ENCODE peak calls at places on chromosomes 3 and 15, in four cellular contexts. B, T, V and I are unnamed samples.

GRCh38 chr3:159859424-159859823 is 129.2 kb upstream of the IL12A start:
- DNase-seq in V (no peak), T (no peak), B (no peak), I (no peak)

GRCh38 chr3:43005253-43005652 is 26.1 kb downstream of the GASK1A start:
- DNase-seq in V (no peak), B (no peak), T (no peak), I (no peak)

GRCh38 chr3:141074529-141074928 is 23.4 kb downstream of the SPSB4 start:
- DNase-seq in B (no peak), V (peak; percentile 72), T (no peak), I (no peak)

GRCh38 chr15:83206971-83207621 is 527 bp downstream of the HDGFL3 start:
- DNase-seq in B (no peak), V (peak; percentile 57), T (peak; percentile 57), I (no peak)

GRCh38 chr3:37741644-37742043 is 120.0 kb upstream of the CTDSPL start:
- DNase-seq in V (no peak), B (no peak), T (no peak), I (peak; percentile 18)

GRCh38 chr3:169173231-169173630 is 490.3 kb downstream of the MECOM start:
- DNase-seq in V (no peak), B (no peak), T (no peak), I (no peak)

GRCh38 chr3:124881976-124882697 is 5.0 kb downstream of the ITGB5 start:
- DNase-seq in T (no peak), V (no peak), B (no peak), I (no peak)

GRCh38 chr15:62257991-62258390 is 92.9 kb upstream of the C2CD4B start:
- DNase-seq in V (no peak), T (no peak), B (no peak), I (no peak)

GRCh38 chr3:10964537-10965167 is 27.9 kb upstream of the SLC6A1 start:
- DNase-seq in T (peak; percentile 75), B (no peak), V (peak; percentile 67), I (no peak)

GRCh38 chr3:112315791-112316190 is 17.2 kb upstream of the CD200 start:
- DNase-seq in V (no peak), B (no peak), T (no peak), I (no peak)

GRCh38 chr15:48798319-48798718 is 12.6 kb downstream of the CEP152 start:
- DNase-seq in T (no peak), B (no peak), V (no peak), I (no peak)

GRCh38 chr3:55329849-55330248 is 157.3 kb downstream of the WNT5A start:
- DNase-seq in V (no peak), B (no peak), T (no peak), I (no peak)

GRCh38 chr3:13380991-13381390 is 39.1 kb downstream of the NUP210 start:
- DNase-seq in T (no peak), B (no peak), V (no peak), I (no peak)

GRCh38 chr15:66679657-66680108 is 22.4 kb upstream of the SMAD6 start:
- DNase-seq in V (peak; percentile 46), B (no peak), T (peak; percentile 92), I (peak; percentile 89)

GRCh38 chr15:93173369-93173768 is 84.4 kb upstream of the RGMA start:
- DNase-seq in V (no peak), T (no peak), B (no peak), I (no peak)
- TF ChIP-seq ETV6 in V (no peak), T (no peak), B (no peak), I (no peak)

DNA sequence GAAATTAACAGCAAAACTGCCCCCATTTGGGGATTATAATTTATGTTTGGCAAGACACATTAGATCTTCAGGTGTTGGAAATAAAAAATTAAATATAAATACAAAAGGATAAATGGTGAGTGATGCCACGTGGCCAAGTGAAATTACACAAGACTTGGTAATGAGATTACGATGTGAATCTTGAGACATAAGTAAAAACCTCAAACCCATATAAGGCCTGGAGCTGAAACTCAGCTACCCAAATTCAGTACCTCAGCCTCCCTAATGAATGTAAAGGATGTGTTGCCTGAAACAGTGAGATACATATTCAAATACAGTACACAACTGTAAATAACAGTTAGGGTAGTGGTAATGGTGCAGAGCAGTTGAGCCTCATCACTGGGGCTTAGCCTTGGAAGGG is 1146.6 kb downstream of the OTOL1 start:
- DNase-seq in B (no peak), V (no peak), T (no peak), I (no peak)
- TF ChIP-seq ETV6 in B (no peak), V (no peak), T (no peak), I (no peak)

GRCh38 chr3:144229237-144229830 is 257.7 kb downstream of the DIPK2A start:
- DNase-seq in V (no peak), B (no peak), T (no peak), I (peak; percentile 6)
- TF ChIP-seq ETV6 in V (no peak), B (no peak), T (no peak), I (no peak)

GRCh38 chr3:149421764-149422163 is 44.3 kb upstream of the TM4SF1 start:
- DNase-seq in T (no peak), B (no peak), V (no peak), I (no peak)
- TF ChIP-seq ETV6 in T (no peak), B (no peak), V (no peak), I (no peak)

DNA sequence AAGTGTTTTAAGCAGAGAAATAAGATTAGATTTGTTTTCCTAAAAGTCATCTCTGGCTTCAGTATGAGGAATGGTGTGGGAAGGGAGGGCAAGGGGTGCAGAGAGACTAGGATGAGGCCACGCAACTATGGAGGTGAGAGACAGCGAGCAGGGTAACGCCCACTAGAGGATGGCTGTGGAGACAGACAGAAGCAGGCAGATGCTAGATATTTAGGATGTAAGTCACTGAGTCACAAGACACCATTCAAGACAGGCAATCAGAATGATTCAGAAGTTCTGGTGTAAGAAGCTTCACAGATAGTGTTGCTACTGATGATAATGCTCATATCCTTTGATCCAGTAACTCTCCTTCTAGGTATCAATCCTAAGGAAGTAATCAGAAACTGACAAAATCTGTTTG is 19.1 kb downstream of the HSPBAP1 start:
- DNase-seq in B (no peak), T (no peak), V (no peak), I (no peak)
- TF ChIP-seq ETV6 in B (no peak), T (no peak), V (no peak), I (no peak)

DNA sequence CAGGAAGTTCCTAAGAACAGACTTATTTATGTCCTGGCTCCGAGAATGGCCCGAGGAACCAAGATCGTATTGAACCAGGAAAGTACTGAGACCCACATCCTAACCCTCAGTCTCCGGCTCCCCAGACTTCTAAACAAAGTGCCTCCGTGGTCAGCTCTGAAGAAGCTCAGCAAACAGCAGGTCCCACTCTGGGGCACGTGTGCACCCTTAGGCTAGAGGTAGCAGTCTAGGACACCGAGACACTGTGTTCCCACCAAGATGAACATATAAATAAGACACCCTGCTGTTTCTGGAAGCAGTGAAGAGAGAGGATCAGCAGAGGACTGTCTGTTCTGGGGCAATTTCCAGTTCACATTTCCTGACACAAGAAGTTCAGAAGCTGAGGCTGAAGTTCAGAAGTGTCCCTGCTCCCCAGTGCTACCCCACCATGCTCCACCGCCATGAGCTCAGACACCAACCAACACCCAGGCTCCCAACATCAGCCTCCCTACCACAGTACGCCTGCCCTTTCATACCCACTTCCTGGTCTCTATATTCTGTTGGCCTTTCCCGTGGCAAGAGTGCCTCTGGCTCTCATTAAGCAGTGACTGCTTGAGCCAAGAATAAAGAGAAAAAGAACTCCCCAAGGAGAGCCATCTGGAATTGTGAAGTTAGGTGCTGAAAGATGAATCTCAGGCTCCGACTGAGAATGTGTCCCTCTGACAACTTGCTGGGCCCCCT is 307.2 kb downstream of the NTRK3 start:
- DNase-seq in V (no peak), B (no peak), T (no peak), I (no peak)
- TF ChIP-seq ETV6 in V (no peak), B (no peak), T (no peak), I (no peak)

GRCh38 chr3:103048371-103048722 is 613.5 kb downstream of the ZPLD1 start:
- DNase-seq in V (no peak), T (no peak), B (no peak), I (no peak)
- TF ChIP-seq ETV6 in V (no peak), T (no peak), B (no peak), I (no peak)

GRCh38 chr15:38557855-38558713 is 6.5 kb downstream of the RASGRP1 start:
- DNase-seq in B (no peak), T (no peak), V (no peak), I (no peak)

GRCh38 chr15:38560456-38560926 is 4.1 kb downstream of the RASGRP1 start:
- DNase-seq in V (no peak), T (no peak), B (no peak), I (no peak)

GRCh38 chr15:38558714-38559059 is 5.9 kb downstream of the RASGRP1 start:
- DNase-seq in T (no peak), B (no peak), V (no peak), I (no peak)

GRCh38 chr15:38559908-38560307 is 4.7 kb downstream of the RASGRP1 start:
- DNase-seq in T (no peak), B (no peak), V (no peak), I (no peak)

GRCh38 chr15:38559131-38559530 is 5.5 kb downstream of the RASGRP1 start:
- DNase-seq in V (no peak), B (no peak), T (no peak), I (no peak)
- TF ChIP-seq ETV6 in V (no peak), B (no peak), T (no peak), I (no peak)

GRCh38 chr3:183371672-183371968 is 56.8 kb downstream of the MCF2L2 start:
- DNase-seq in B (no peak), V (no peak), T (no peak), I (no peak)
- TF ChIP-seq ETV6 in B (no peak), V (no peak), T (no peak), I (no peak)